ENCODE peak calls at places on chromosomes 5 and 9, in four cellular contexts. R, N, Z and U are unnamed samples.

GRCh38 chr5:165714594-165714993 is 2209.2 kb downstream of the MAT2B start:
- DNase-seq in Z (no peak), N (no peak), R (no peak), U (no peak)

GRCh38 chr5:108430931-108431608 is 49.2 kb upstream of the FBXL17 start:
- DNase-seq in R (no peak), N (no peak), Z (no peak), U (no peak)

GRCh38 chr5:154829589-154830218 is 20.7 kb downstream of the FAXDC2 start:
- DNase-seq in R (no peak), Z (no peak), N (no peak), U (no peak)

GRCh38 chr9:72560086-72560485 is 38.7 kb downstream of the TMC1 start:
- DNase-seq in N (no peak), R (no peak), Z (no peak), U (no peak)

GRCh38 chr9:86315088-86315487 is 32.8 kb upstream of the ISCA1 start:
- DNase-seq in R (no peak), N (no peak), Z (no peak), U (no peak)

GRCh38 chr5:113183694-113184093 is 207.1 kb downstream of the DCP2 start:
- DNase-seq in Z (no peak), R (no peak), N (no peak), U (no peak)

GRCh38 chr9:72790934-72791333 is 161.9 kb downstream of the ALDH1A1 start:
- DNase-seq in R (no peak), Z (no peak), N (no peak), U (no peak)

GRCh38 chr9:134617246-134617645 is 24.4 kb upstream of the COL5A1 start:
- DNase-seq in R (no peak), N (no peak), Z (no peak), U (no peak)

GRCh38 chr5:31153523-31153922 is 40.0 kb upstream of the CDH6 start:
- DNase-seq in N (no peak), Z (no peak), R (no peak), U (no peak)

GRCh38 chr9:129482521-129483466 is 138.1 kb downstream of the C9orf50 start:
- DNase-seq in R (peak; percentile 74), N (peak; percentile 75), Z (peak; percentile 90), U (no peak)

GRCh38 chr5:138464018-138464387 is 1.3 kb upstream of the EGR1 start:
- DNase-seq in R (peak; percentile 97), N (peak; percentile 94), Z (peak; percentile 95), U (peak; percentile 95)

GRCh38 chr5:141040093-141040762 is 10.9 kb upstream of the PCDHB1 start:
- DNase-seq in R (peak; percentile 83), Z (peak; percentile 68), N (peak; percentile 92), U (no peak)

GRCh38 chr9:95264954-95265615 is 52.4 kb downstream of the FANCC start:
- DNase-seq in R (peak; percentile 34), Z (no peak), N (peak; percentile 61), U (peak; percentile 24)

GRCh38 chr9:6502399-6502798 is 89.4 kb downstream of the UHRF2 start:
- DNase-seq in R (no peak), N (no peak), Z (no peak), U (no peak)
- H3K36me3 ChIP-seq in R (peaks cover 34% of the 10 kb centered on the region), N (peaks cover 29% of the 10 kb centered on the region), Z (peaks cover 83% of the 10 kb centered on the region), U (peaks cover 90% of the 10 kb centered on the region)

GRCh38 chr5:14663734-14664269 is 716 bp upstream of the OTULIN start:
- DNase-seq in Z (peak; percentile 54), R (peak; percentile 33), N (no peak), U (peak; percentile 38)

GRCh38 chr5:14659821-14660607 is 4.5 kb upstream of the OTULIN start:
- DNase-seq in R (no peak), Z (no peak), N (no peak), U (no peak)

GRCh38 chr5:14664270-14665109 is at the start of gene OTULIN:
- DNase-seq in R (peak; percentile 95), N (peak; percentile 93), Z (peak; percentile 100), U (peak; percentile 94)

GRCh38 chr5:14662721-14663120 is 1.8 kb upstream of the OTULIN start:
- DNase-seq in R (no peak), N (no peak), Z (no peak), U (no peak)

GRCh38 chr5:14660836-14661235 is 3.7 kb upstream of the OTULIN start:
- DNase-seq in R (no peak), N (no peak), Z (no peak), U (peak; percentile 27)
- H3K4me2 ChIP-seq in R (no peak overlapping the region), N (no peak overlapping the region), Z (no peak overlapping the region), U (peak overlapping the region; percentile 41)

DNA sequence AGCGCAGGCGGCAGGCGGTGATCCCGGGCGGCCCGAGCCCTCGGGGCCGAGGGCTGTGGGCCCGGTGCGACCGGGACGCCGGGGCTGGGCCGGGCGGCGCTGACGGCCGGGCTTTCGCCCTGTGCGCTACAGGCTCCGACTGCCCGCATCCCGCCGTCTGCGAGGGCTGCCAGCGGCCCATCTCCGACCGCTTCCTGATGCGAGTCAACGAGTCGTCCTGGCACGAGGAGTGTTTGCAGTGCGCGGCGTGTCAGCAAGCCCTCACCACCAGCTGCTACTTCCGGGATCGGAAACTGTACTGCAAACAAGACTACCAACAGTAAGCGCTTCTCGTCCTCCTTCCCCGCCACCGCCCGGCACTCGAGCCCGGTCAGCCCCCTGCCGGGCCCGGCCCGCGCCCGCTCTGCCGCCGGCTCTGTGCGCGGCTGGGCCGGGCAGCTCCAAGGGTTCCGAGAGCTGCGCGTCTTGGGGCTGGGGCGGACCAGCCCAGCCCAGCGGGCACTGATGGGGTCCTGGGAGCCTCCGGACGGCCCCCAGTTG is 1.6 kb downstream of the LMX1B start:
- DNase-seq in R (peak; percentile 55), Z (no peak), N (peak; percentile 67), U (no peak)
- TF ChIP-seq EZH2phosphoT487 in R (peak; percentile 92), Z (no peak), N (peak; percentile 96), U (no peak)

DNA sequence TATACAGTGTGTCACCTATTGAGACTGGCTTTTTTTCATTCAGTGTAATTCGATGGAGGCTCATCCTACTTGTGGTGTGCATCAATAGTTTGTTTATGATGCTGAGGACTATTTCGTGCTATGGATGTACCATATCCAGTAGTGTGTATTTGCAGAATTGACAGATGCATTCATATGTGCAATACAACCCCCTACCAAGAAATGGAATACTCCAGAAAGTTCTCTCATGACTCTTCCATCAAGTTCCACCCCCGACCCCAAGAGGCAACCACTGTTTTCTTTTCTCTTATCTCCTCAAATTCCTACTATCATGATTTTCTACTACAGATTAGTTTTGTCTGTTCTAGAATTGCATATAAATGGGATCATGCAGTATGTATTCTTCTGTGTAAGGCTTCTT is 21.9 kb downstream of the FBXO10 start:
- DNase-seq in N (no peak), Z (no peak), R (no peak), U (no peak)
- H3K36me3 ChIP-seq in N (no peaks in the 10 kb centered on the region), Z (no peaks in the 10 kb centered on the region), R (no peaks in the 10 kb centered on the region), U (peaks cover 2% of the 10 kb centered on the region)

GRCh38 chr9:125239631-125240597 is 1.2 kb downstream of the HSPA5 start:
- DNase-seq in N (no peak), Z (no peak), R (no peak), U (no peak)

GRCh38 chr9:125235805-125236534 is 5.2 kb downstream of the HSPA5 start:
- DNase-seq in Z (no peak), N (no peak), R (no peak), U (no peak)

GRCh38 chr9:125240649-125240999 is 519 bp downstream of the HSPA5 start:
- DNase-seq in N (peak; percentile 36), R (peak; percentile 59), Z (no peak), U (peak; percentile 62)

GRCh38 chr9:125238915-125239446 is 2.2 kb downstream of the HSPA5 start:
- DNase-seq in R (no peak), Z (no peak), N (no peak), U (no peak)

GRCh38 chr9:125238127-125238914 is 2.8 kb downstream of the HSPA5 start:
- DNase-seq in N (no peak), R (no peak), Z (no peak), U (no peak)
- H3K4me2 ChIP-seq in N (peak overlapping the region; percentile 84), R (peak overlapping the region; percentile 92), Z (peak overlapping the region; percentile 92), U (peak overlapping the region; percentile 74)

GRCh38 chr5:132901036-132901435 is 27.6 kb downstream of the LEAP2 start:
- DNase-seq in N (no peak), Z (no peak), R (no peak), U (peak; percentile 69)

GRCh38 chr5:132901730-132902129 is 28.3 kb downstream of the LEAP2 start:
- DNase-seq in Z (no peak), R (no peak), N (no peak), U (peak; percentile 27)

GRCh38 chr5:132909702-132910101 is 36.2 kb downstream of the LEAP2 start:
- DNase-seq in Z (no peak), R (no peak), N (no peak), U (no peak)

GRCh38 chr5:132907161-132907560 is 33.7 kb downstream of the LEAP2 start:
- DNase-seq in N (no peak), Z (no peak), R (no peak), U (no peak)

GRCh38 chr5:132905938-132906337 is 32.5 kb downstream of the LEAP2 start:
- DNase-seq in R (no peak), Z (no peak), N (peak; percentile 32), U (peak; percentile 15)
- TF ChIP-seq EZH2phosphoT487 in R (no peak), Z (no peak), N (no peak), U (no peak)

GRCh38 chr5:17224858-17225436 is 7.5 kb downstream of the BASP1 start:
- DNase-seq in R (no peak), N (no peak), Z (no peak), U (peak; percentile 36)

GRCh38 chr5:17228833-17229291 is 11.4 kb downstream of the BASP1 start:
- DNase-seq in R (no peak), N (no peak), Z (no peak), U (no peak)

GRCh38 chr5:17225551-17225950 is 8.1 kb downstream of the BASP1 start:
- DNase-seq in R (no peak), Z (no peak), N (no peak), U (no peak)

GRCh38 chr5:17229308-17229707 is 11.9 kb downstream of the BASP1 start:
- DNase-seq in N (no peak), R (no peak), Z (no peak), U (no peak)

GRCh38 chr5:17227868-17228267 is 10.4 kb downstream of the BASP1 start:
- DNase-seq in R (no peak), Z (no peak), N (no peak), U (no peak)
- H3K36me3 ChIP-seq in R (peaks cover 7% of the 10 kb centered on the region), Z (peaks cover 19% of the 10 kb centered on the region), N (no peaks in the 10 kb centered on the region), U (peaks cover 68% of the 10 kb centered on the region)

GRCh38 chr5:43895876-43896275 is 292.9 kb downstream of the NNT start:
- DNase-seq in Z (no peak), N (no peak), R (no peak), U (no peak)
- H3K4me2 ChIP-seq in Z (no peak overlapping the region), N (no peak overlapping the region), R (no peak overlapping the region), U (no peak overlapping the region)

GRCh38 chr9:96660693-96661248 is 5.7 kb upstream of the PRXL2C start:
- DNase-seq in Z (no peak), R (no peak), N (no peak), U (peak; percentile 2)

GRCh38 chr9:96665789-96666188 is 10.7 kb upstream of the PRXL2C start:
- DNase-seq in R (no peak), Z (no peak), N (no peak), U (no peak)

GRCh38 chr9:96661711-96662110 is 6.6 kb upstream of the PRXL2C start:
- DNase-seq in Z (no peak), N (peak; percentile 7), R (no peak), U (no peak)

GRCh38 chr9:96667363-96667728 is 12.2 kb upstream of the PRXL2C start:
- DNase-seq in N (peak; percentile 18), R (peak; percentile 14), Z (no peak), U (no peak)

GRCh38 chr9:96663506-96664120 is 8.5 kb upstream of the PRXL2C start:
- DNase-seq in N (peak; percentile 19), R (no peak), Z (no peak), U (no peak)
- TF ChIP-seq EZH2phosphoT487 in N (no peak), R (no peak), Z (no peak), U (no peak)